ENCODE peak calls at places on chromosome 4, in four cellular contexts. J, B, Y and W are unnamed samples.

GRCh38 chr4:82898322-82899243 is 2.0 kb upstream of the THAP9 start:
- DNase-seq in J (peak; percentile 95), B (peak; percentile 58), Y (no peak), W (no peak)

GRCh38 chr4:109728385-109728784 is 1.5 kb downstream of the PLA2G12A start:
- DNase-seq in J (no peak), B (no peak), Y (no peak), W (no peak)

GRCh38 chr4:73917081-73917501 is 47.9 kb downstream of the CXCL1 start:
- DNase-seq in J (peak; percentile 97), B (peak; percentile 92), Y (no peak), W (no peak)

GRCh38 chr4:38141808-38142500 is 181.8 kb downstream of the PTTG2 start:
- DNase-seq in J (peak; percentile 94), B (no peak), Y (no peak), W (no peak)

GRCh38 chr4:110953191-110953590 is 330.3 kb upstream of the PITX2 start:
- DNase-seq in J (no peak), B (no peak), Y (no peak), W (no peak)

GRCh38 chr4:47145630-47146029 is 114.3 kb downstream of the GABRB1 start:
- DNase-seq in J (peak; percentile 35), B (peak; percentile 25), Y (no peak), W (no peak)

GRCh38 chr4:112832493-112832892 is 195.6 kb downstream of the LARP7 start:
- DNase-seq in J (no peak), B (no peak), Y (no peak), W (no peak)

GRCh38 chr4:77629885-77630284 is 24.3 kb downstream of the CXCL13 start:
- DNase-seq in J (no peak), B (no peak), Y (no peak), W (no peak)

GRCh38 chr4:165974647-165975335 is 101.8 kb downstream of the TLL1 start:
- DNase-seq in J (peak; percentile 47), B (no peak), Y (no peak), W (no peak)

GRCh38 chr4:52912608-52913007 is 50.5 kb downstream of the RASL11B start:
- DNase-seq in J (peak; percentile 78), B (no peak), Y (no peak), W (no peak)

GRCh38 chr4:2961411-2962098 is 1.7 kb downstream of the NOP14 start:
- DNase-seq in J (no peak), B (peak; percentile 29), Y (no peak), W (peak; percentile 41)

GRCh38 chr4:176478076-176478475 is 158.3 kb downstream of the SPCS3 start:
- DNase-seq in J (no peak), B (no peak), Y (no peak), W (no peak)

DNA sequence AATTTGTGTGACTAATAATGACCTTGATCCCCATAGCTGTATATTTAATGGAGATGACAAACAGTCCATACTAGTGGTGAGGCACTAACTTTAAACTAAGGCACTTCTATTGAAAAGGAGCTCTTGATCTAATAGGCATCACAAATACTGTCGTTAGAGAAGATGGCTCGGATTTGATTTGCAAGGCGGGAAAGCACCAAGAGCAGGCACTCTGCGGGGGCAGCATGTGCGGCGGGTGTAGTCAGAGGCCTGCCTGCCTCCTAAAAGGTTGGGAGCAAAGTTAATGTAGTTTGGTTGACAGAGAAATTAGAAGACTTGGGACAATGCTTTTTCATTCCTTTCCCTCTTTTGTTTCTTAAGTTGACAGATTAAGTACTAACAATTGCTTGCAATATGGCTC is 278.8 kb downstream of the CFAP299 start:
- DNase-seq in J (no peak), B (no peak), Y (no peak), W (no peak)
- TF ChIP-seq CTCF in J (no peak), B (no peak), Y (no peak), W (no peak)

DNA sequence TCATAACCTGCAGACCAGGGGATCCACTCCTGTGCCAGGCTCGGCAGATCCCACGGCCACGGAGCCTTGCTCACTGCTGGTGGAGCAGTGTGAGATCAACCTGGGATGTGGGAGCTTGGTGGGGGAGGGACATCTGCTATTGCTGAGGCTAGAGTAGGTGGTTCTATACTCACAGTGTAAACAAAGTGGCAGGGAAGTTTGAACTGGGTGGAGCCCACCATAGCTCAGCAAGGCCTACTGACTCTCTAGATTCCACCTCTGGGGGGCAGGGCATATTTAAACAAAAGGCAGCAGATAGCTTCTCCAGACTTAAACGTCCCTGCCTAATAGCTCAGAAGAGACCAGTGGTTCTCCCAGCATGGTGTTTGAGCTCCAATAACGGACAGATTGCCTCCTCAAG is 54.7 kb upstream of the EPHA5 start:
- DNase-seq in J (no peak), B (no peak), Y (no peak), W (no peak)
- TF ChIP-seq CTCF in J (no peak), B (no peak), Y (no peak), W (no peak)

GRCh38 chr4:123127218-123127617 is 204.8 kb upstream of the NUDT6 start:
- DNase-seq in J (peak; percentile 33), B (peak; percentile 16), Y (no peak), W (no peak)
- TF ChIP-seq CTCF in J (no peak), B (peak; percentile 42), Y (no peak), W (no peak)

GRCh38 chr4:4384837-4385236 is 2.1 kb upstream of the NSG1 start:
- DNase-seq in J (peak; percentile 26), B (peak; percentile 68), Y (no peak), W (peak; percentile 35)
- TF ChIP-seq CTCF in J (peak; percentile 40), B (peak; percentile 28), Y (peak; percentile 40), W (peak; percentile 18)